ENCODE peak calls at places on chromosomes 16 and 17, in seven cellular contexts. I is mesenchymal stem cell, F is IMR-90, X is neuronal stem cell, E is mesendoderm, U is H9, J is H1. K is an unnamed sample.

GRCh38 chr17:18955009-18955408 is 3.0 kb downstream of the SLC5A10 start:
- DNase-seq in J (no peak), X (no peak), E (no peak), U (no peak), F (no peak), I (no peak), K (no peak)

GRCh38 chr17:39122982-39123381 is 28.5 kb downstream of the PLXDC1 start:
- DNase-seq in X (no peak), U (no peak), I (no peak), J (no peak), F (no peak), E (no peak), K (no peak)

GRCh38 chr17:6487243-6488007 is 43.2 kb downstream of the PIMREG start:
- DNase-seq in U (no peak), X (no peak), J (no peak), F (no peak), E (no peak), I (no peak), K (no peak)

GRCh38 chr16:69276143-69277115 is 34.7 kb upstream of the VPS4A start:
- DNase-seq in I (peak), U (no peak), X (no peak), F (peak), E (no peak), J (no peak), K (no peak)

GRCh38 chr17:80800775-80801391 is 190.8 kb upstream of the CHMP6 start:
- DNase-seq in X (no peak), F (no peak), J (no peak), E (no peak), I (no peak), U (peak), K (no peak)

GRCh38 chr16:17435324-17435723 is 35.4 kb downstream of the XYLT1 start:
- DNase-seq in J (no peak), I (no peak), F (no peak), U (no peak), X (no peak), E (no peak), K (no peak)

GRCh38 chr16:88810166-88810867 is 1.4 kb downstream of the APRT start:
- DNase-seq in J (no peak), E (peak), I (peak), X (no peak), U (peak), F (no peak), K (peak)

GRCh38 chr16:75286996-75287395 is 35.6 kb upstream of the BCAR1 start:
- DNase-seq in U (no peak), X (no peak), J (no peak), E (no peak), I (no peak), F (no peak), K (no peak)

GRCh38 chr17:38853292-38854219 is at the start of gene RPL23:
- DNase-seq in E (peak), J (peak), U (peak), I (peak), X (peak), F (peak), K (peak)

GRCh38 chr17:68057531-68057952 is 22.0 kb downstream of the KPNA2 start:
- DNase-seq in U (no peak), E (peak), I (peak), J (no peak), X (no peak), F (peak), K (peak)

GRCh38 chr16:13510425-13511151 is 409.4 kb upstream of the ERCC4 start:
- DNase-seq in U (no peak), F (no peak), X (no peak), J (no peak), I (no peak), E (peak), K (no peak)

DNA sequence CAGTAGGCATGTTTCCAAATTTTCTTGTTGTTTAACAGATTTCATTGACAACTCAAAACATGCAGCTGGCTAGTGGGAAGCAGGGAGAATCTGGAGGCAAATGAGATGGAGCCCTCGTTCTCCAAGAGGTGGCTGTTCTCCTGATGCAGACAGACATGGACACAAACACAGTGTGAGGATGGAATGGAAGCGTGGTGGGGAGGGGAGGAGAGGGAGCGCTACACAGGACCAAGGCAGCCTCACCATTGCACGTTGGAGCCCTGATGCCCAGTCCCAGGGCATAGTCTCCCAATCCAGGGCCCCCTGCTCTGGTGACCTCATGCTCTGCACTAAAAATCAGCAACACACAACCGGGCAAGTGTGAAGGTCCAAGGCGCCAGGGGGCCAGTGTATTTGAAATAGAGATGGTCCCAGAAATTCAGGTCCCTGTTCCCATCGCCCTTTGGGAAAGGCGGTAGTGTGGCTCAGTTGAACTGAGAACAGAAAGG is 31.6 kb downstream of the SMARCE1 start:
- DNase-seq in F (no peak), I (no peak), E (no peak), X (no peak), U (no peak), J (no peak), K (no peak)
- H2AK5ac ChIP-seq in F (no peak), I (peak), E (peak), X (peak), U (no peak), J (no peak), K (peak)

GRCh38 chr17:40678902-40679522 is 14.0 kb upstream of the KRT222 start:
- DNase-seq in F (no peak), E (no peak), I (no peak), J (no peak), X (no peak), U (no peak), K (peak)
- H2AK5ac ChIP-seq in F (no peak), E (no peak), I (no peak), J (no peak), X (no peak), U (no peak), K (no peak)

DNA sequence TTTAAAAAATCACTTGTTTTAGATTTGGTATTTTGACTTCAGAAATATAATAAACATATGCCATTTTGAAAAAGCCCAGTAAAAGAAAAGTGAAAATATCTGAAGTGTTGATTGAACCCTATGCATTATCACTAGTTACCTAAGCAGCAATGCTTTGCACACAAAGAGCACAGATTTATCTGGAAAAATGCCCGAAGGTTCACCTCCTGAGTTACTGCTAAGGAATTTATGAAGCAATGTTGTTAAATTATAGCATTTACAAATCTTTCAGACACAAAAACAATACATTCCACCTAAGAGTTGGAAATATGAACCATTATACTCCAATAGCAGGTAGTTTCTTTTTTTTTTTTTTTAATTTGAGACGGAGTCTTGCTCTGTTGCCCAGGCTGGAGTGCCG is 38.9 kb upstream of the GHDC start:
- DNase-seq in J (no peak), F (peak), U (no peak), I (no peak), E (no peak), X (no peak), K (peak)
- H2AK5ac ChIP-seq in J (no peak), F (no peak), U (no peak), I (no peak), E (no peak), X (no peak), K (no peak)

GRCh38 chr17:66916946-66917345 is 47.6 kb upstream of the CACNG4 start:
- DNase-seq in F (no peak), I (no peak), X (no peak), J (no peak), U (no peak), E (no peak), K (no peak)

GRCh38 chr17:66910651-66911285 is 53.7 kb upstream of the CACNG4 start:
- DNase-seq in J (no peak), I (no peak), X (no peak), E (no peak), F (no peak), U (no peak), K (no peak)

GRCh38 chr17:66918896-66919295 is 45.6 kb upstream of the CACNG4 start:
- DNase-seq in F (no peak), I (no peak), X (no peak), J (no peak), E (no peak), U (no peak), K (no peak)

GRCh38 chr17:66915792-66916191 is 48.7 kb upstream of the CACNG4 start:
- DNase-seq in J (no peak), X (no peak), U (no peak), E (no peak), I (no peak), F (no peak), K (no peak)

GRCh38 chr17:66915204-66915611 is 49.3 kb upstream of the CACNG4 start:
- DNase-seq in X (no peak), J (no peak), E (no peak), U (peak), F (no peak), I (no peak), K (no peak)
- H2AK5ac ChIP-seq in X (no peak), J (no peak), E (no peak), U (no peak), F (no peak), I (no peak), K (no peak)

GRCh38 chr16:78932395-78932794 is 668.1 kb downstream of the MAF start:
- DNase-seq in E (no peak), U (no peak), F (no peak), J (no peak), I (no peak), X (no peak), K (no peak)
- H2AK5ac ChIP-seq in E (no peak), U (no peak), F (no peak), J (no peak), I (no peak), X (no peak), K (no peak)

DNA sequence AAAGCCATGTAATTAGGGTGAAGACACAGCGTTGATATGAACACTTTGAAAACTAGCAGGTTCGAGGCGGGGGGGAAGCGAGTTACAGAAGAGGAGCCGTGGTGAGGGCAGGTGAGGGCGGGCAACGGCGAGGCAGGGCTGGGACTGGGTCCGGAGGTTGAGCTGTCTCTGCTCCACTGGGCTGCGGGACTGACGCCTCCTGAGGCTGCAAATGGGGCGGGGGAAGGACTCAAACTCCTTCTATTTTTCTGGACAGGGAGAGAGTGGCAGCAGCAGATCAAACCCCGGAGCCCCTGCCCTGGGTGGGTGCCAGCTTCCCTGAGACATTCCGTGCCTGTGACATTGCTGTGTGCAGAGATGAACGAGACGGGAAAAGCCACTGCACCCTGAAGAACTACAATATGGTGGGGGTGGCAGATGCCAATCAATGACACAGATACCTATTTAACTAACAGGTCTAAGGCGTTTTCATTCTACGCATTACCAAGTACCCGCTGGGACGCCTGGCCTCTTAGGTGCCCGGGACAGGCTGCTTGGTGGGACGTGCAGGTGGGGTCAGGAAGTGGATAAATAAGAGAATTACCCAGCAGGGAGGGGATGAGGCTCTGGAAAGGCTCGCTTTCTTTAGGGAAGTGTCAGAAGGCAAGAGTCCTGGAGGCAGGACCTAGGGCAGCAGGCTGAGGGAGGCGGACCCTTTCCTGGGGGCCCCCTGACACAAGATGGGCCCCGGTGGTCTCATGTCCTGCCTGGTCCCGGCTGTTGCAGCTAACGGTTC is 30.4 kb downstream of the RPH3AL start:
- DNase-seq in U (peak), J (no peak), X (no peak), I (no peak), E (no peak), F (no peak), K (no peak)
- H2AK5ac ChIP-seq in U (no peak), J (peak), X (peak), I (no peak), E (no peak), F (no peak), K (no peak)